ENCODE peak calls at places on chromosomes 3 and 15, in seven cellular contexts. V is breast epithelium, S is H1, T is HCT116, Q is endothelial cell of umbilical vein, P is upper lobe of left lung, M is stomach. R is an unnamed sample.

GRCh38 chr3:136266468-136266867 is 16.3 kb downstream of the PCCB start:
- DNase-seq in M (no peak), T (no peak), Q (no peak), S (no peak), P (no peak), V (no peak), R (no peak)

GRCh38 chr3:156291269-156292123 is 171.1 kb downstream of the KCNAB1 start:
- DNase-seq in S (no peak), T (no peak), P (peak; percentile 75), M (no peak), V (peak; percentile 18), Q (no peak), R (no peak)

GRCh38 chr3:142857056-142857455 is 31.8 kb downstream of the PCOLCE2 start:
- DNase-seq in P (no peak), M (peak; percentile 58), V (no peak), S (no peak), T (peak; percentile 46), Q (no peak), R (no peak)

GRCh38 chr15:85532689-85533088 is 152.3 kb downstream of the AKAP13 start:
- DNase-seq in S (no peak), M (peak; percentile 75), Q (no peak), P (no peak), T (no peak), V (peak; percentile 32), R (no peak)

GRCh38 chr3:36944641-36945270 is at the start of gene TRANK1:
- DNase-seq in S (no peak), T (no peak), Q (peak; percentile 35), V (peak; percentile 40), P (peak; percentile 92), M (peak; percentile 56), R (no peak)

GRCh38 chr3:58214484-58215316 is 3.9 kb upstream of the DNASE1L3 start:
- DNase-seq in Q (no peak), M (no peak), P (no peak), S (no peak), V (peak; percentile 54), T (no peak), R (peak; percentile 88)

GRCh38 chr15:45635191-45635638 is 386 bp downstream of the SQOR start:
- DNase-seq in S (no peak), T (no peak), V (peak; percentile 45), M (peak; percentile 73), Q (no peak), P (peak; percentile 91), R (no peak)

GRCh38 chr3:120451670-120452220 is 953 bp upstream of the FSTL1 start:
- DNase-seq in P (no peak), V (no peak), T (no peak), Q (no peak), M (no peak), S (no peak), R (peak; percentile 87)

GRCh38 chr3:118803096-118803476 is 231.6 kb downstream of the IGSF11 start:
- DNase-seq in P (no peak), Q (no peak), V (no peak), M (no peak), T (no peak), S (no peak), R (no peak)

GRCh38 chr3:15164356-15164755 is 41.7 kb upstream of the CAPN7 start:
- DNase-seq in M (no peak), V (no peak), T (no peak), P (no peak), Q (no peak), S (no peak), R (no peak)

GRCh38 chr15:48170981-48171380 is 7.1 kb downstream of the MYEF2 start:
- DNase-seq in Q (no peak), V (no peak), S (no peak), T (no peak), M (no peak), P (no peak), R (no peak)

GRCh38 chr15:88788816-88789215 is 14.4 kb upstream of the ACAN start:
- DNase-seq in P (no peak), M (no peak), Q (no peak), S (no peak), T (no peak), V (no peak), R (peak; percentile 29)

GRCh38 chr3:38165722-38166387 is 518 bp downstream of the OXSR1 start:
- DNase-seq in Q (no peak), P (no peak), M (no peak), S (no peak), T (no peak), V (peak; percentile 51), R (no peak)

GRCh38 chr15:90306560-90306959 is 41.1 kb downstream of the NGRN start:
- DNase-seq in Q (no peak), V (no peak), T (no peak), S (no peak), M (no peak), P (no peak), R (no peak)

GRCh38 chr15:80587007-80587406 is 108.1 kb upstream of the ABHD17C start:
- DNase-seq in P (no peak), V (no peak), M (no peak), S (no peak), Q (no peak), T (no peak), R (no peak)

GRCh38 chr3:161800985-161801559 is 304.5 kb downstream of the OTOL1 start:
- DNase-seq in M (no peak), S (no peak), V (no peak), T (no peak), Q (no peak), P (no peak), R (no peak)

GRCh38 chr3:25040739-25041138 is 387.3 kb upstream of the RARB start:
- DNase-seq in V (no peak), P (no peak), M (no peak), T (no peak), S (no peak), Q (no peak), R (no peak)

GRCh38 chr15:38217788-38218609 is 34.6 kb upstream of the SPRED1 start:
- DNase-seq in V (no peak), P (no peak), T (no peak), S (no peak), Q (no peak), M (no peak), R (no peak)

GRCh38 chr3:194407423-194407822 is 8.4 kb upstream of the GP5 start:
- DNase-seq in Q (peak; percentile 67), S (no peak), M (peak; percentile 56), P (no peak), T (no peak), V (no peak), R (no peak)

GRCh38 chr3:74124716-74125115 is 489.7 kb downstream of the CNTN3 start:
- DNase-seq in Q (no peak), T (no peak), V (no peak), S (no peak), P (no peak), M (no peak), R (no peak)

GRCh38 chr3:190911382-190911781 is 48.9 kb upstream of the GMNC start:
- DNase-seq in T (peak; percentile 16), M (no peak), V (no peak), P (no peak), Q (no peak), S (no peak), R (no peak)

GRCh38 chr3:169772951-169773816 is at the start of gene MYNN:
- DNase-seq in M (peak; percentile 94), V (peak; percentile 90), P (peak; percentile 96), S (peak; percentile 60), Q (peak; percentile 93), T (peak; percentile 73), R (peak; percentile 96)

GRCh38 chr15:44468713-44469385 is 41.4 kb downstream of the CTDSPL2 start:
- DNase-seq in P (no peak), M (no peak), Q (peak; percentile 29), V (no peak), S (no peak), T (peak; percentile 24), R (no peak)

GRCh38 chr3:39378092-39378491 is 5.1 kb upstream of the SLC25A38 start:
- DNase-seq in V (no peak), P (no peak), M (peak; percentile 74), T (peak; percentile 45), S (no peak), Q (peak; percentile 38), R (no peak)

GRCh38 chr3:151553873-151554272 is 93.0 kb upstream of the IGSF10 start:
- DNase-seq in M (no peak), S (no peak), T (no peak), Q (no peak), V (no peak), P (no peak), R (no peak)

DNA sequence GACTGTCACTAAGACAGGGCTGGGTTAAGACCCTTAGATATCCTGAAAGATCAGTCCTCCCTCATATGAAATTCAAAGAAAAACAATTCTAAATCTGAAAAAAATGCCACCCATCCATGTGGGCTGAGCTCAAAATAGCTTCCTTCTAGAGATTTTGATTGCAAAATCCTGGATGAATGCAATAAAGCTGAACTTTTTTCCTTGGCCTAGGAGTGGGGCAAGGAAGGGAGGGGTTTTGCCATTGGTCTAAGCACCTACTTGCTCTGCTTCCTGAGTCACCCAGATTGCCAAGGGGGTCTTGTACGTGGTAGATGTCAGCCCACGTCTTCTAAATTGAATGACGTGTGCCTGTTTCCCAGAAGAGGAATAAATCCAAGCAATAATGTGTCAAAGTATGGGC is 15.3 kb upstream of the SMAD3 start:
- DNase-seq in V (no peak), M (no peak), T (no peak), P (no peak), S (no peak), Q (no peak), R (no peak)
- TF ChIP-seq POLR2AphosphoS5 in V (no peak), M (no peak), T (no peak), P (no peak), S (no peak), Q (no peak), R (no peak)

GRCh38 chr3:72447059-72447946 is 400.9 kb downstream of the SHQ1 start:
- DNase-seq in M (peak; percentile 95), Q (peak; percentile 84), T (peak; percentile 59), P (peak; percentile 100), S (peak; percentile 43), V (peak; percentile 89), R (peak; percentile 92)
- TF ChIP-seq POLR2AphosphoS5 in M (no peak), Q (no peak), T (no peak), P (no peak), S (no peak), V (no peak), R (no peak)

GRCh38 chr15:75204340-75205063 is 2.8 kb downstream of the C15orf39 start:
- DNase-seq in T (peak; percentile 91), P (peak; percentile 89), M (peak; percentile 92), S (peak; percentile 87), Q (peak; percentile 92), V (peak; percentile 92), R (no peak)
- TF ChIP-seq POLR2AphosphoS5 in T (peak; percentile 41), P (peak; percentile 78), M (peak; percentile 60), S (peak; percentile 23), Q (peak; percentile 49), V (peak; percentile 86), R (peak; percentile 79)

DNA sequence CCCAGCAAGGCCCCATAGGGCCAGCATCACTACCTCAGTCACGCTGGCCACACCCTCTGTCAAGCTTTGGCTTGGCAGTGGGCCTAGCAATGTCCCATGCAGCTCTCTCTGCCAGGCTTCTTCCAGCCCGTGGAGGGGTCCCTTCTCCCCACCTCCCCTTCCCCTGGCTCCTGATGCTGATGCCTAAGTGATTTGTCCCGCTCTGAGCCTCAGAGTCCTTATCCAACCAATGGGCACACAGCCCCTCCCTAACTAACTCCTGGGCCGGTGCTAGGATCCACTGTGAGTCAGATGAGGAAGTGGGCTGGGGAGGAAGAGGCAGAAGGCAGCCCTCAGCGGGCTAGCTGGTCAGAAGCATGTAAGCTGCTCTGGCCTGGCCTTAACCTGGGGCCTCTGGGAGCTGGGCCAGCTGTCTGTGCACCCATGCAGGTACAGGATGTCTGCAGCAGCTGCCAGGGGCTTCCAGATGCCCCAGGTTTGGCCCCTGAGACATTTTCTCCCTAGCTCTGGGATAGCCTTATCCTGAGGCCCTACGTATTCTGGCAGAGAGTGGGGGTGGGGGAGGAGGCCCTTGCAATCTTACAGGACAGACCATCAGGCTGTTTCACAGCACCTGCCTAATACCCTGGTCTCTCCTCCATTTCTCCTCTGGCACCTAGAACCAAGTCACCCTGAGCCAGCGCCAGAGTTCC is 740 bp upstream of the ZBTB47 start:
- DNase-seq in M (peak; percentile 81), T (peak; percentile 69), P (no peak), Q (peak; percentile 80), V (peak; percentile 50), S (no peak), R (peak; percentile 91)
- TF ChIP-seq POLR2AphosphoS5 in M (no peak), T (peak; percentile 99), P (peak; percentile 84), Q (peak; percentile 79), V (no peak), S (no peak), R (peak; percentile 94)